ENCODE peak calls at places on chromosomes 3 and 15, in five cellular contexts. T is sigmoid colon, H is A549, A is upper lobe of left lung, F is SK-N-SH. W is an unnamed sample.

GRCh38 chr3:10594915-10595314 is 89.5 kb upstream of the ATP2B2 start:
- DNase-seq in T (no peak), H (peak; percentile 56), A (no peak), F (no peak), W (no peak)

GRCh38 chr15:99566157-99566900 is 545 bp downstream of the MEF2A start:
- DNase-seq in T (peak; percentile 75), H (no peak), A (peak; percentile 44), F (peak; percentile 76), W (no peak)

GRCh38 chr3:117719316-117719926 is 1009.8 kb downstream of the TUSC7 start:
- DNase-seq in T (no peak), H (peak; percentile 17), A (no peak), F (peak; percentile 36), W (no peak)

GRCh38 chr15:100703032-100703578 is 100.7 kb downstream of the ASB7 start:
- DNase-seq in T (no peak), H (peak; percentile 41), A (no peak), F (no peak), W (no peak)

GRCh38 chr3:149670742-149671492 is 13.1 kb upstream of the WWTR1 start:
- DNase-seq in T (no peak), H (no peak), A (no peak), F (no peak), W (no peak)

GRCh38 chr15:70244978-70245542 is 147.3 kb upstream of the TLE3 start:
- DNase-seq in T (peak; percentile 36), H (no peak), A (no peak), F (no peak), W (no peak)

GRCh38 chr15:99249270-99249817 is at the start of gene TTC23:
- DNase-seq in T (no peak), H (peak; percentile 91), A (peak; percentile 29), F (no peak), W (no peak)

GRCh38 chr15:49060710-49061483 is 14.7 kb upstream of the SECISBP2L start:
- DNase-seq in T (no peak), H (no peak), A (no peak), F (no peak), W (no peak)

GRCh38 chr15:34804776-34805175 is 9.4 kb upstream of the ACTC1 start:
- DNase-seq in T (no peak), H (no peak), A (no peak), F (no peak), W (no peak)

GRCh38 chr3:54047568-54047967 is 74.8 kb upstream of the CACNA2D3 start:
- DNase-seq in T (no peak), H (no peak), A (no peak), F (no peak), W (no peak)

GRCh38 chr15:91909574-91909973 is 56.1 kb downstream of the SLCO3A1 start:
- DNase-seq in T (no peak), H (no peak), A (no peak), F (no peak), W (no peak)

GRCh38 chr3:73447118-73447517 is 177.6 kb downstream of the PDZRN3 start:
- DNase-seq in T (no peak), H (no peak), A (no peak), F (no peak), W (no peak)

GRCh38 chr3:67421912-67422311 is 232.5 kb downstream of the SUCLG2 start:
- DNase-seq in T (no peak), H (no peak), A (no peak), F (no peak), W (no peak)

GRCh38 chr15:88902846-88903245 is 7.5 kb upstream of the HAPLN3 start:
- DNase-seq in T (no peak), H (no peak), A (no peak), F (no peak), W (no peak)

GRCh38 chr15:84813435-84813834 is 3.7 kb upstream of the ALPK3 start:
- DNase-seq in T (no peak), H (no peak), A (no peak), F (no peak), W (no peak)

GRCh38 chr3:100970537-100970936 is 22.7 kb downstream of the ABI3BP start:
- DNase-seq in T (no peak), H (no peak), A (peak; percentile 84), F (no peak), W (no peak)

GRCh38 chr15:89912674-89913396 is at the start of gene ARPIN:
- DNase-seq in T (peak; percentile 82), H (peak; percentile 63), A (peak; percentile 54), F (peak; percentile 86), W (peak; percentile 65)

GRCh38 chr3:131610174-131610573 is 107.4 kb upstream of the MRPL3 start:
- DNase-seq in T (no peak), H (no peak), A (no peak), F (no peak), W (no peak)

GRCh38 chr3:32691847-32692246 is 6.9 kb downstream of the CNOT10 start:
- DNase-seq in T (no peak), H (no peak), A (no peak), F (no peak), W (no peak)

GRCh38 chr3:140386357-140387100 is 291.3 kb upstream of the TRIM42 start:
- DNase-seq in T (no peak), H (no peak), A (peak; percentile 63), F (no peak), W (no peak)

GRCh38 chr15:101000271-101000681 is 81.1 kb downstream of the LRRK1 start:
- DNase-seq in T (no peak), H (no peak), A (no peak), F (no peak), W (no peak)

GRCh38 chr3:11671648-11672100 is 28.0 kb upstream of the VGLL4 start:
- DNase-seq in T (no peak), H (peak; percentile 25), A (no peak), F (no peak), W (no peak)

GRCh38 chr3:107201146-107201545 is 176.1 kb upstream of the CCDC54 start:
- DNase-seq in T (no peak), H (no peak), A (no peak), F (no peak), W (no peak)

GRCh38 chr15:101048191-101049011 is 129.2 kb downstream of the LRRK1 start:
- DNase-seq in T (peak; percentile 49), H (no peak), A (peak; percentile 18), F (peak; percentile 30), W (peak; percentile 18)

GRCh38 chr15:25544076-25544475 is 105.3 kb upstream of the UBE3A start:
- DNase-seq in T (no peak), H (no peak), A (no peak), F (no peak), W (no peak)

GRCh38 chr3:149581681-149582349 is 76.0 kb downstream of the WWTR1 start:
- DNase-seq in T (no peak), H (peak; percentile 86), A (peak; percentile 72), F (no peak), W (no peak)

GRCh38 chr3:128804017-128804816 is 75.2 kb upstream of the ACAD9 start:
- DNase-seq in T (no peak), H (no peak), A (no peak), F (no peak), W (no peak)

GRCh38 chr3:18419232-18419631 is 5.9 kb downstream of the SATB1 start:
- DNase-seq in T (no peak), H (no peak), A (no peak), F (no peak), W (no peak)

GRCh38 chr3:107668963-107669362 is 146.2 kb downstream of the BBX start:
- DNase-seq in T (no peak), H (no peak), A (no peak), F (no peak), W (no peak)

GRCh38 chr15:31330836-31331235 is 4.2 kb downstream of the KLF13 start:
- DNase-seq in T (no peak), H (no peak), A (peak; percentile 73), F (no peak), W (peak; percentile 60)

GRCh38 chr3:57575966-57576610 is 20.0 kb downstream of the PDE12 start:
- DNase-seq in T (no peak), H (no peak), A (no peak), F (no peak), W (no peak)

GRCh38 chr3:6124875-6125274 is 736.0 kb upstream of the GRM7 start:
- DNase-seq in T (no peak), H (no peak), A (no peak), F (no peak), W (no peak)
- H3K27ac ChIP-seq in T (no peak overlapping the region), H (no peak overlapping the region), A (no peak overlapping the region), F (no peak overlapping the region), W (no peak overlapping the region)

DNA sequence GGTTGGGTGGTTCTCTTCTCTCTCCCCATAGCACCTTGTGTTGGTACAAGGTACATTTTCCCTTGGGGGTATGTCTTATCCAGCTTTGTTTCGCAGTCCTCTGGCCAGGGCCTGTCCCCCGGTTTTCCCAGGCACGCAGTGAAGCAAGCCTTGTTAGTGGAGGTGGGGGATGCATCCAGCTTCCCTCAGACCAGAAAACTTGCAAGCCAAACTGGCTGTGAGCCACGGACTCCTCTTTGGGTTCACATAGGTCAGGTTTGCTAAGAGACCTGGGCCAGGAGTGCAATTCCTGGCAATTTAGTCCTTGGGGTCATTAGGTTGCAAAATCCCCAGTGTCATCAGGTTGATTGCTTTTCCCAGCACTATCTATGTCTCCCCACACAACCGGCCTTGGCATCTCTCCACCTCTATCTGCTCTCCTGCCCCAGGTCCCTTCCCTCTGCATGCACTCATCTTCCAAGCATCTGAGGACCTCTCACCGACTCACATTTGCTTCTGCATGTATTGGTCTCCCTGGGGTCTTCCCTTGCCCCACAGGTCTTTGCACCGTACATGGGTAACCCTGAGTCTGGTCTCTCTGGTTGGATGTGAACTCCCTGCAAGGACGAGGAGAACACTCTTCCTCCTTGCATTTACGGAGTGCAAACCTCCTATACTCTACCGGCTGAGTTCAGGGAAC is 34.2 kb downstream of the BCL2L10 start:
- DNase-seq in T (no peak), H (peak; percentile 65), A (no peak), F (no peak), W (no peak)
- TF ChIP-seq EP300 in T (no peak), H (peak; percentile 66), A (no peak), F (no peak), W (no peak)

DNA sequence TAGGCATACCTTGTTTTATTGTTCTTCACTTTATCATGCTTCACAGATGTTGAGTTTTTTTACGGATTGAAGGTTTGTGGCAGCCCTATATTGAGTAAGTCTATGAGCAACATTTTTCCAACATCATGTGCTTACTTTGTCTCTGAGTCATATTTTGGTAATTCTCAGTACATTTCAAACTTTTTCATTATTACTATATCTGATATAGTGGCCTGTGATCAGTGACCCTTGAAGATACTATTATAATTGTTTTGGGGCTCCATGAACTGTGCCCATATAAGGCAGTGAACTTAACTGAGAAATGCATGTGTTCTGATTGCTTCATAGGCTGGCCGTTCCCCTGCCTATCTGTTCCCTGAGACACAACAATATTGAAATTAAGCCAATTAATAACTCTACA is 42.8 kb upstream of the NSMCE3 start:
- DNase-seq in T (no peak), H (no peak), A (no peak), F (no peak), W (no peak)
- H3K27ac ChIP-seq in T (no peak overlapping the region), H (no peak overlapping the region), A (no peak overlapping the region), F (no peak overlapping the region), W (no peak overlapping the region)

GRCh38 chr15:63218114-63218808 is 28.9 kb downstream of the RAB8B start:
- DNase-seq in T (no peak), H (peak; percentile 18), A (no peak), F (no peak), W (no peak)
- TF ChIP-seq EP300 in T (no peak), H (no peak), A (no peak), F (no peak), W (no peak)

W was measured in stomach.